ENCODE peak calls at places on chromosomes 4 and X, in nine cellular contexts. One of them, this sample, is unnamed.

GRCh38 chr4:81960968-81961367 is 412.8 kb downstream of the HNRNPD start:
- DNase-seq in mammary epithelial cell: no peak
- DNase-seq in right lobe of liver: no peak
- DNase-seq in pancreas: no peak
- DNase-seq in neuronal stem cell: no peak
- DNase-seq in A549: no peak
- DNase-seq in uterus: no peak
- DNase-seq in GM23248: no peak
- DNase-seq in small intestine: no peak
- DNase-seq in this sample: no peak

GRCh38 chrX:13864264-13864663 is 47.4 kb upstream of the GPM6B start:
- DNase-seq in GM23248: peak; percentile 30
- DNase-seq in right lobe of liver: no peak
- DNase-seq in uterus: no peak
- DNase-seq in pancreas: no peak
- DNase-seq in neuronal stem cell: no peak
- DNase-seq in mammary epithelial cell: peak; percentile 25
- DNase-seq in A549: no peak
- DNase-seq in small intestine: no peak
- DNase-seq in this sample: no peak

GRCh38 chr4:2266181-2266580 is 4.3 kb upstream of the MXD4 start:
- DNase-seq in A549: no peak
- DNase-seq in mammary epithelial cell: no peak
- DNase-seq in right lobe of liver: peak; percentile 84
- DNase-seq in neuronal stem cell: no peak
- DNase-seq in small intestine: no peak
- DNase-seq in pancreas: no peak
- DNase-seq in uterus: peak; percentile 77
- DNase-seq in GM23248: peak; percentile 72
- DNase-seq in this sample: peak; percentile 92

GRCh38 chr4:168803727-168804126 is 206.3 kb downstream of the CBR4 start:
- DNase-seq in right lobe of liver: no peak
- DNase-seq in uterus: no peak
- DNase-seq in GM23248: peak; percentile 46
- DNase-seq in A549: no peak
- DNase-seq in neuronal stem cell: no peak
- DNase-seq in pancreas: no peak
- DNase-seq in mammary epithelial cell: peak; percentile 90
- DNase-seq in small intestine: no peak
- DNase-seq in this sample: peak; percentile 49

GRCh38 chr4:73668806-73669205 is 48.6 kb upstream of the RASSF6 start:
- DNase-seq in GM23248: peak; percentile 61
- DNase-seq in A549: no peak
- DNase-seq in pancreas: no peak
- DNase-seq in uterus: no peak
- DNase-seq in mammary epithelial cell: no peak
- DNase-seq in right lobe of liver: no peak
- DNase-seq in neuronal stem cell: no peak
- DNase-seq in small intestine: peak; percentile 39
- DNase-seq in this sample: peak; percentile 47

GRCh38 chrX:134547047-134547679 is 87.2 kb downstream of the HPRT1 start:
- DNase-seq in neuronal stem cell: no peak
- DNase-seq in GM23248: peak; percentile 64
- DNase-seq in small intestine: no peak
- DNase-seq in A549: peak; percentile 21
- DNase-seq in uterus: no peak
- DNase-seq in pancreas: no peak
- DNase-seq in right lobe of liver: no peak
- DNase-seq in mammary epithelial cell: no peak
- DNase-seq in this sample: no peak

GRCh38 chr4:114378306-114378903 is 220.2 kb upstream of the UGT8 start:
- DNase-seq in small intestine: peak; percentile 59
- DNase-seq in A549: no peak
- DNase-seq in uterus: no peak
- DNase-seq in right lobe of liver: no peak
- DNase-seq in GM23248: peak; percentile 78
- DNase-seq in mammary epithelial cell: peak; percentile 32
- DNase-seq in pancreas: no peak
- DNase-seq in neuronal stem cell: no peak
- DNase-seq in this sample: no peak

GRCh38 chrX:46710927-46711623 is 47.8 kb downstream of the SLC9A7 start:
- DNase-seq in neuronal stem cell: no peak
- DNase-seq in mammary epithelial cell: no peak
- DNase-seq in right lobe of liver: no peak
- DNase-seq in uterus: no peak
- DNase-seq in pancreas: no peak
- DNase-seq in A549: no peak
- DNase-seq in GM23248: no peak
- DNase-seq in small intestine: no peak
- DNase-seq in this sample: no peak

GRCh38 chr4:7714176-7714575 is 225.5 kb downstream of the AFAP1 start:
- DNase-seq in small intestine: no peak
- DNase-seq in right lobe of liver: no peak
- DNase-seq in uterus: no peak
- DNase-seq in pancreas: no peak
- DNase-seq in neuronal stem cell: no peak
- DNase-seq in A549: no peak
- DNase-seq in mammary epithelial cell: no peak
- DNase-seq in GM23248: no peak
- DNase-seq in this sample: no peak

GRCh38 chrX:120794525-120794975 is 81.1 kb downstream of the CT47B1 start:
- DNase-seq in A549: no peak
- DNase-seq in mammary epithelial cell: peak; percentile 37
- DNase-seq in uterus: no peak
- DNase-seq in right lobe of liver: no peak
- DNase-seq in GM23248: peak; percentile 52
- DNase-seq in pancreas: no peak
- DNase-seq in neuronal stem cell: no peak
- DNase-seq in small intestine: no peak
- DNase-seq in this sample: no peak

GRCh38 chr4:139301821-139302611 is at the start of gene NDUFC1:
- DNase-seq in neuronal stem cell: no peak
- DNase-seq in A549: peak; percentile 58
- DNase-seq in GM23248: peak; percentile 80
- DNase-seq in uterus: peak; percentile 50
- DNase-seq in pancreas: peak; percentile 33
- DNase-seq in mammary epithelial cell: peak; percentile 66
- DNase-seq in small intestine: peak; percentile 70
- DNase-seq in right lobe of liver: peak; percentile 62
- DNase-seq in this sample: peak; percentile 54

GRCh38 chr4:24630937-24631336 is 46.6 kb upstream of the DHX15 start:
- DNase-seq in pancreas: no peak
- DNase-seq in right lobe of liver: no peak
- DNase-seq in small intestine: no peak
- DNase-seq in neuronal stem cell: no peak
- DNase-seq in GM23248: peak; percentile 6
- DNase-seq in uterus: no peak
- DNase-seq in A549: no peak
- DNase-seq in mammary epithelial cell: no peak
- DNase-seq in this sample: no peak

GRCh38 chr4:131091896-131092295 is 1995.9 kb downstream of the C4orf33 start:
- DNase-seq in uterus: no peak
- DNase-seq in mammary epithelial cell: peak; percentile 21
- DNase-seq in neuronal stem cell: peak; percentile 24
- DNase-seq in pancreas: no peak
- DNase-seq in right lobe of liver: no peak
- DNase-seq in small intestine: peak; percentile 1
- DNase-seq in GM23248: peak; percentile 21
- DNase-seq in A549: no peak
- DNase-seq in this sample: no peak

GRCh38 chrX:24259544-24260240 is 54.2 kb downstream of the SUPT20HL2 start:
- DNase-seq in right lobe of liver: peak; percentile 50
- DNase-seq in pancreas: peak; percentile 19
- DNase-seq in uterus: no peak
- DNase-seq in A549: peak; percentile 43
- DNase-seq in GM23248: peak; percentile 79
- DNase-seq in small intestine: peak; percentile 62
- DNase-seq in neuronal stem cell: no peak
- DNase-seq in mammary epithelial cell: peak; percentile 64
- DNase-seq in this sample: peak; percentile 9

GRCh38 chr4:143512978-143513313 is 556 bp upstream of the SMARCA5 start:
- DNase-seq in uterus: no peak
- DNase-seq in small intestine: no peak
- DNase-seq in pancreas: no peak
- DNase-seq in neuronal stem cell: no peak
- DNase-seq in GM23248: no peak
- DNase-seq in right lobe of liver: no peak
- DNase-seq in A549: peak; percentile 39
- DNase-seq in mammary epithelial cell: no peak
- DNase-seq in this sample: no peak

GRCh38 chr4:188387134-188387791 is 248.0 kb downstream of the TRIML1 start:
- DNase-seq in small intestine: no peak
- DNase-seq in pancreas: no peak
- DNase-seq in right lobe of liver: no peak
- DNase-seq in GM23248: no peak
- DNase-seq in uterus: no peak
- DNase-seq in neuronal stem cell: peak; percentile 9
- DNase-seq in mammary epithelial cell: peak; percentile 83
- DNase-seq in A549: no peak
- DNase-seq in this sample: no peak

DNA sequence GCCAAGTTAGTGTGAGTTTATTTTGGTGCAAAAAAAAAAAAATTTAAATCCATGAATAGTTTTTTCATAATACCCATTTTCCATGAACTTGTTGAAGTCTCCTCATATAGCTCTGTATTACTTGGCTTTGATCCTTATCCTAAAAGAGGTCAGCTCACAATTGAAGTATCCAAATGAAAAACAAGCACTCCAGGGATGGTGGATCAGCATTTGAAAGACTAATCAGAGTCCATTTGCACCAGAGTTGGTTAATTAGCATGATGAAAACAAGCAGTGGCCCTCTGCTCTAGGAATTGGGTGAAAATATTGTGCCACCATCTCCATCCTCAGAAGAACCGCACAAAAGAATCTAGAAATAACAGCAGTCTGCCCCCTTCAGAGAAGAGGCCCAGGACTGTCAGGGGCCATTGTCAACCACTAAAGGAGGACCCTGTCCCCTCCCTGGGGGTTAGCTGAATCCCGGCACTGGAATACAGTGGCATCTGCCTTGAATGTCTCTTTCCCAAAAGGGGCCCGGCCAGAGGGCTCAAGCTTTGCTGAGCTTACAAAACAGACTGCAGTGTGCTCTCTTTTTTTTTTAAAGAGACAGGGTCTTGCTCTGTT is 24.7 kb downstream of the SH3KBP1 start:
- DNase-seq in right lobe of liver: no peak
- DNase-seq in mammary epithelial cell: no peak
- DNase-seq in neuronal stem cell: no peak
- DNase-seq in GM23248: no peak
- DNase-seq in small intestine: no peak
- DNase-seq in pancreas: no peak
- DNase-seq in A549: no peak
- DNase-seq in uterus: no peak
- DNase-seq in this sample: no peak
- H3K4me3 ChIP-seq in right lobe of liver: no peak overlapping the region
- H3K4me3 ChIP-seq in mammary epithelial cell: no peak overlapping the region
- H3K4me3 ChIP-seq in neuronal stem cell: no peak overlapping the region
- H3K4me3 ChIP-seq in GM23248: no peak overlapping the region
- H3K4me3 ChIP-seq in small intestine: no peak overlapping the region
- H3K4me3 ChIP-seq in pancreas: no peak overlapping the region
- H3K4me3 ChIP-seq in A549: no peak overlapping the region
- H3K4me3 ChIP-seq in uterus: no peak overlapping the region
- H3K4me3 ChIP-seq in this sample: no peak overlapping the region

GRCh38 chr4:15894923-15895411 is 43.6 kb downstream of the FGFBP1 start:
- DNase-seq in small intestine: no peak
- DNase-seq in GM23248: peak; percentile 65
- DNase-seq in uterus: no peak
- DNase-seq in A549: peak; percentile 8
- DNase-seq in pancreas: no peak
- DNase-seq in right lobe of liver: no peak
- DNase-seq in neuronal stem cell: no peak
- DNase-seq in mammary epithelial cell: peak; percentile 76
- DNase-seq in this sample: no peak
- H3K27ac ChIP-seq in small intestine: no peak overlapping the region
- H3K27ac ChIP-seq in GM23248: peak overlapping the region; percentile 67
- H3K27ac ChIP-seq in uterus: no peak overlapping the region
- H3K27ac ChIP-seq in A549: peak overlapping the region; percentile 86
- H3K27ac ChIP-seq in pancreas: no peak overlapping the region
- H3K27ac ChIP-seq in right lobe of liver: no peak overlapping the region
- H3K27ac ChIP-seq in neuronal stem cell: no peak overlapping the region
- H3K27ac ChIP-seq in mammary epithelial cell: peak overlapping the region; percentile 99
- H3K27ac ChIP-seq in this sample: no peak overlapping the region

DNA sequence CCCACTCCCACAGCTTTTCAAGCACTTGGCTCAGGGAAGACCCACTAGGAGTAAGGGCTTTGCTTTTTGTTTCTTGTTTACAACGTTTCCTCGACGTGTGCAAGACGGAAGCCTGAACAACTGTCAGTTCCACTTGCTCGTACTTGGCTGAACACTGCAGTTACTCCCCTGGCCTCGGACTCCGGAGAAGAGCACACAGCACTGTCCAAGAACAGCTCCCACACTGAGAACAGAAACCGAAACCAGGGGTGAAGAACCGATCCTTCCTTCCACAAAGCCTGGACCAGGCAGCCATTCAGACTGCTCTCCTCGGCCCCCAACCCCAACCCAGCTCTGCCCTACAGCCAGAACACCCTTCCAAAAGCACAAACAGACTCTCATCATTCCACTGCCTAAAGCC is 25.5 kb downstream of the IRF2 start:
- DNase-seq in neuronal stem cell: no peak
- DNase-seq in mammary epithelial cell: peak; percentile 16
- DNase-seq in A549: no peak
- DNase-seq in GM23248: peak; percentile 83
- DNase-seq in right lobe of liver: peak; percentile 70
- DNase-seq in small intestine: peak; percentile 89
- DNase-seq in pancreas: no peak
- DNase-seq in uterus: peak; percentile 61
- DNase-seq in this sample: peak; percentile 24
- H3K4me3 ChIP-seq in neuronal stem cell: no peak overlapping the region
- H3K4me3 ChIP-seq in mammary epithelial cell: peak overlapping the region; percentile 4
- H3K4me3 ChIP-seq in A549: no peak overlapping the region
- H3K4me3 ChIP-seq in GM23248: peak overlapping the region; percentile 75
- H3K4me3 ChIP-seq in right lobe of liver: peak overlapping the region; percentile 23
- H3K4me3 ChIP-seq in small intestine: peak overlapping the region; percentile 43
- H3K4me3 ChIP-seq in pancreas: no peak overlapping the region
- H3K4me3 ChIP-seq in uterus: peak overlapping the region; percentile 32
- H3K4me3 ChIP-seq in this sample: no peak overlapping the region

GRCh38 chr4:55568905-55569504 is 22.3 kb upstream of the CLOCK start:
- DNase-seq in pancreas: no peak
- DNase-seq in right lobe of liver: no peak
- DNase-seq in small intestine: no peak
- DNase-seq in GM23248: no peak
- DNase-seq in uterus: no peak
- DNase-seq in A549: no peak
- DNase-seq in mammary epithelial cell: no peak
- DNase-seq in neuronal stem cell: no peak
- DNase-seq in this sample: no peak
- H3K27ac ChIP-seq in pancreas: no peak overlapping the region
- H3K27ac ChIP-seq in right lobe of liver: no peak overlapping the region
- H3K27ac ChIP-seq in small intestine: no peak overlapping the region
- H3K27ac ChIP-seq in GM23248: no peak overlapping the region
- H3K27ac ChIP-seq in uterus: no peak overlapping the region
- H3K27ac ChIP-seq in A549: no peak overlapping the region
- H3K27ac ChIP-seq in mammary epithelial cell: no peak overlapping the region
- H3K27ac ChIP-seq in neuronal stem cell: no peak overlapping the region
- H3K27ac ChIP-seq in this sample: no peak overlapping the region

GRCh38 chrX:3280706-3281105 is 65.7 kb downstream of the MXRA5 start:
- DNase-seq in A549: no peak
- DNase-seq in pancreas: no peak
- DNase-seq in right lobe of liver: no peak
- DNase-seq in uterus: no peak
- DNase-seq in neuronal stem cell: no peak
- DNase-seq in GM23248: no peak
- DNase-seq in small intestine: no peak
- DNase-seq in mammary epithelial cell: no peak
- DNase-seq in this sample: no peak
- H3K4me3 ChIP-seq in A549: no peak overlapping the region
- H3K4me3 ChIP-seq in pancreas: no peak overlapping the region
- H3K4me3 ChIP-seq in right lobe of liver: no peak overlapping the region
- H3K4me3 ChIP-seq in uterus: no peak overlapping the region
- H3K4me3 ChIP-seq in neuronal stem cell: no peak overlapping the region
- H3K4me3 ChIP-seq in GM23248: no peak overlapping the region
- H3K4me3 ChIP-seq in small intestine: no peak overlapping the region
- H3K4me3 ChIP-seq in mammary epithelial cell: no peak overlapping the region
- H3K4me3 ChIP-seq in this sample: no peak overlapping the region